ENCODE peak calls at places on chromosome 22, in five cellular contexts. K, J, I, H and C are unnamed samples.

GRCh38 chr22:26199665-26200064 is 30.4 kb downstream of the SEZ6L start:
- DNase-seq in J (no peak), K (no peak), I (no peak), H (no peak), C (no peak)

GRCh38 chr22:28716686-28717085 is 24.9 kb downstream of the CHEK2 start:
- DNase-seq in K (no peak), I (no peak), J (no peak), H (no peak), C (no peak)

GRCh38 chr22:40743740-40744139 is 64.5 kb downstream of the MCHR1 start:
- DNase-seq in I (no peak), H (no peak), K (no peak), J (no peak), C (no peak)

GRCh38 chr22:48842976-48843375 is 984.7 kb downstream of the BRD1 start:
- DNase-seq in I (no peak), K (no peak), J (no peak), H (no peak), C (no peak)

GRCh38 chr22:36552300-36552699 is 23.3 kb upstream of the EIF3D start:
- DNase-seq in I (no peak), K (no peak), H (no peak), J (no peak), C (no peak)

GRCh38 chr22:35477911-35478582 is 62.6 kb upstream of the RASD2 start:
- DNase-seq in I (peak; percentile 64), K (peak; percentile 27), J (no peak), H (no peak), C (peak; percentile 80)

GRCh38 chr22:45807156-45807915 is 135.7 kb downstream of the ATXN10 start:
- DNase-seq in K (no peak), J (no peak), H (no peak), I (no peak), C (no peak)

GRCh38 chr22:49460662-49461371 is 366.9 kb downstream of the BRD1 start:
- DNase-seq in K (no peak), I (no peak), H (no peak), J (no peak), C (no peak)

GRCh38 chr22:36562261-36562835 is 33.4 kb upstream of the EIF3D start:
- DNase-seq in K (no peak), H (no peak), I (peak; percentile 27), J (no peak), C (peak; percentile 77)

GRCh38 chr22:23466351-23466750 is 113.7 kb downstream of the IGLL1 start:
- DNase-seq in H (no peak), J (no peak), I (no peak), K (no peak), C (no peak)

GRCh38 chr22:37206118-37206840 is 6.0 kb downstream of the SSTR3 start:
- DNase-seq in J (no peak), H (no peak), K (no peak), I (no peak), C (no peak)

GRCh38 chr22:38208549-38209097 is 6.8 kb downstream of the MAFF start:
- DNase-seq in J (no peak), I (no peak), H (no peak), K (no peak), C (no peak)
- H2AFZ ChIP-seq in J (no peak overlapping the region), I (no peak overlapping the region), H (no peak overlapping the region), K (no peak overlapping the region), C (no peak overlapping the region)

GRCh38 chr22:19522190-19522880 is 1.9 kb downstream of the CLDN5 start:
- DNase-seq in K (no peak), I (no peak), J (no peak), H (no peak), C (peak; percentile 28)
- TF ChIP-seq POLR2A in K (no peak), I (peak; percentile 60), J (no peak), H (no peak), C (no peak)

GRCh38 chr22:47038206-47038835 is 275.9 kb downstream of the TBC1D22A start:
- DNase-seq in J (no peak), K (no peak), H (no peak), I (no peak), C (no peak)
- TF ChIP-seq MAX in J (no peak), K (no peak), H (no peak), I (no peak), C (no peak)

GRCh38 chr22:30802202-30803166 is 107.8 kb downstream of the OSBP2 start:
- DNase-seq in J (peak; percentile 77), K (peak; percentile 61), H (peak; percentile 91), I (peak; percentile 81), C (peak; percentile 93)
- H2AFZ ChIP-seq in J (no peak overlapping the region), K (no peak overlapping the region), H (no peak overlapping the region), I (no peak overlapping the region), C (no peak overlapping the region)